ENCODE peak calls at places on chromosomes 1 and 21, in ten cellular contexts. X is HTR-8/SVneo; T is transverse colon; H is NCI-H1436; G is ACHN; U is CD8-positive, alpha-beta memory T cell; B is GM12865; F is germinal center; P is glutamatergic neuron; E is Calu3. N is an unnamed sample.

GRCh38 chr1:202952818-202953217 is 5.3 kb downstream of the ADIPOR1 start:
- DNase-seq in E (peak; percentile 19), B (no peak), H (no peak), X (no peak), U (no peak), T (peak; percentile 38), G (no peak), F (no peak), P (no peak), N (no peak)

GRCh38 chr1:205858141-205858961 is 8.4 kb upstream of the PM20D1 start:
- DNase-seq in E (no peak), H (no peak), F (no peak), G (no peak), X (no peak), P (no peak), T (no peak), B (peak; percentile 7), U (no peak), N (no peak)

GRCh38 chr1:37620707-37621106 is 14.0 kb downstream of the RSPO1 start:
- DNase-seq in P (no peak), T (no peak), G (no peak), E (no peak), F (no peak), H (peak; percentile 9), X (no peak), U (no peak), B (no peak), N (no peak)

GRCh38 chr21:36718951-36719501 is 20.1 kb downstream of the SIM2 start:
- DNase-seq in E (peak; percentile 82), T (peak; percentile 87), G (no peak), B (no peak), U (no peak), H (no peak), P (peak; percentile 6), X (no peak), F (no peak), N (no peak)

GRCh38 chr1:212467843-212468482 is 35.2 kb downstream of the NENF start:
- DNase-seq in B (peak; percentile 12), E (peak; percentile 40), G (no peak), F (no peak), P (no peak), U (no peak), H (no peak), T (no peak), X (peak; percentile 21), N (no peak)

GRCh38 chr1:94143173-94143808 is 22.3 kb upstream of the ABCA4 start:
- DNase-seq in U (no peak), H (no peak), X (no peak), B (no peak), P (no peak), T (no peak), E (no peak), G (no peak), F (no peak), N (no peak)

GRCh38 chr1:14662116-14662515 is 63.6 kb downstream of the KAZN start:
- DNase-seq in X (no peak), B (no peak), G (no peak), T (no peak), E (no peak), P (no peak), H (no peak), F (no peak), U (no peak), N (no peak)

GRCh38 chr1:22268327-22268726 is 125.4 kb upstream of the WNT4 start:
- DNase-seq in T (no peak), G (no peak), B (no peak), U (no peak), P (no peak), F (no peak), H (no peak), E (no peak), X (no peak), N (no peak)

GRCh38 chr1:29676496-29676895 is 440.2 kb downstream of the PTPRU start:
- DNase-seq in H (no peak), T (no peak), G (no peak), B (no peak), F (no peak), U (no peak), E (no peak), X (no peak), P (no peak), N (no peak)

GRCh38 chr21:33937931-33938339 is 22.3 kb upstream of the ATP5PO start:
- DNase-seq in X (no peak), U (no peak), H (no peak), B (peak; percentile 75), P (no peak), G (no peak), F (no peak), E (no peak), T (no peak), N (peak; percentile 69)

GRCh38 chr1:204255225-204255624 is 41.4 kb upstream of the GOLT1A start:
- DNase-seq in U (no peak), G (no peak), X (no peak), E (no peak), T (no peak), F (no peak), P (peak; percentile 80), H (peak; percentile 68), B (no peak), N (no peak)

GRCh38 chr1:153549741-153550397 is 811 bp upstream of the S100A3 start:
- DNase-seq in X (no peak), G (no peak), B (no peak), P (no peak), E (no peak), H (no peak), F (no peak), U (no peak), T (peak; percentile 5), N (no peak)

GRCh38 chr1:168714012-168714411 is 15.0 kb downstream of the DPT start:
- DNase-seq in G (no peak), H (no peak), X (no peak), B (no peak), T (peak; percentile 86), U (no peak), P (no peak), E (no peak), F (no peak), N (no peak)

GRCh38 chr1:220315070-220315839 is 43.0 kb upstream of the RAB3GAP2 start:
- DNase-seq in E (no peak), G (no peak), H (no peak), F (no peak), B (no peak), U (no peak), X (no peak), T (no peak), P (no peak), N (no peak)

GRCh38 chr1:40820911-40821693 is 37.5 kb downstream of the KCNQ4 start:
- DNase-seq in U (no peak), P (no peak), X (no peak), F (no peak), G (no peak), T (no peak), B (no peak), H (no peak), E (no peak), N (no peak)

GRCh38 chr1:105337427-105337826 is 1587.7 kb downstream of the AMY1C start:
- DNase-seq in H (peak; percentile 22), T (no peak), E (no peak), X (no peak), U (no peak), P (no peak), B (no peak), F (no peak), G (no peak), N (no peak)